ENCODE peak calls at places on chromosome 16, in eight cellular contexts. Q is GF-D8; M is CD8-positive, alpha-beta T cell; P is tibial nerve; T is brain microvascular endothelial cell; H is GM12865; O is foreskin fibroblast; Y is effector memory CD4-positive, alpha-beta T cell. F is an unnamed sample.

GRCh38 chr16:68987734-68988457 is 117.6 kb upstream of the HAS3 start:
- DNase-seq in H (no peak), P (no peak), Y (no peak), Q (no peak), T (no peak), M (no peak), O (no peak), F (no peak)

GRCh38 chr16:87407511-87408112 is 15.5 kb downstream of the MAP1LC3B start:
- DNase-seq in P (peak), O (peak), T (no peak), Y (peak), Q (peak), M (no peak), H (peak), F (no peak)

GRCh38 chr16:63527404-63527803 is 1491.2 kb upstream of the CDH8 start:
- DNase-seq in Y (no peak), O (no peak), P (no peak), T (no peak), H (no peak), M (no peak), Q (no peak), F (no peak)

GRCh38 chr16:74901606-74902005 is 83.3 kb downstream of the WDR59 start:
- DNase-seq in M (no peak), T (no peak), P (no peak), Y (no peak), Q (no peak), O (no peak), H (no peak), F (no peak)

GRCh38 chr16:74304164-74304834 is 7.7 kb downstream of the PSMD7 start:
- DNase-seq in O (no peak), H (no peak), Y (no peak), Q (no peak), M (no peak), T (no peak), P (no peak), F (no peak)

GRCh38 chr16:28524544-28525179 is 14.1 kb downstream of the NUPR1 start:
- DNase-seq in Q (no peak), Y (no peak), M (no peak), T (no peak), O (no peak), H (peak), P (no peak), F (no peak)

GRCh38 chr16:24035127-24035842 is 199.5 kb downstream of the PRKCB start:
- DNase-seq in O (no peak), T (no peak), P (no peak), M (peak), Y (peak), H (peak), Q (no peak), F (no peak)

GRCh38 chr16:84729716-84730320 is 30.0 kb downstream of the USP10 start:
- DNase-seq in M (no peak), T (no peak), O (no peak), Q (no peak), Y (no peak), H (no peak), P (no peak), F (no peak)

GRCh38 chr16:54199486-54200160 is 87.0 kb downstream of the IRX3 start:
- DNase-seq in M (no peak), Q (no peak), Y (no peak), H (no peak), P (no peak), T (no peak), O (no peak), F (no peak)

GRCh38 chr16:77805403-77805802 is 17.0 kb downstream of the VAT1L start:
- DNase-seq in M (no peak), P (no peak), Y (no peak), O (no peak), Q (no peak), H (no peak), T (no peak), F (no peak)

GRCh38 chr16:54160252-54160860 is 126.2 kb downstream of the IRX3 start:
- DNase-seq in O (no peak), Q (no peak), Y (no peak), P (no peak), M (no peak), T (no peak), H (no peak), F (no peak)

GRCh38 chr16:7397901-7398300 is 65.3 kb downstream of the RBFOX1 start:
- DNase-seq in Q (no peak), Y (no peak), H (no peak), O (peak), P (no peak), T (peak), M (no peak), F (no peak)

GRCh38 chr16:3457434-3458252 is 14.2 kb downstream of the NAA60 start:
- DNase-seq in H (peak), Y (peak), O (peak), T (peak), P (peak), Q (peak), M (peak), F (peak)

GRCh38 chr16:69773255-69773947 is 11.3 kb downstream of the WWP2 start:
- DNase-seq in H (peak), T (peak), O (no peak), Y (no peak), Q (no peak), M (no peak), P (no peak), F (no peak)

GRCh38 chr16:83615553-83615952 is 192.2 kb upstream of the HSBP1 start:
- DNase-seq in T (no peak), Q (no peak), O (no peak), Y (no peak), P (no peak), H (no peak), M (no peak), F (no peak)

GRCh38 chr16:57759131-57759530 is 23.6 kb downstream of the KATNB1 start:
- DNase-seq in Q (no peak), T (no peak), O (no peak), H (no peak), M (no peak), P (no peak), Y (no peak), F (no peak)

GRCh38 chr16:54697677-54698076 is 233.0 kb upstream of the IRX5 start:
- DNase-seq in P (no peak), M (no peak), T (no peak), Y (no peak), Q (no peak), O (no peak), H (no peak), F (no peak)

F was measured in hypothalamus.